ENCODE peak calls at places on chromosomes 16 and 17, in ten cellular contexts. V, R, M, F, Q, U, I, E, D and P are unnamed samples.

GRCh38 chr17:4477286-4477791 is 21.3 kb upstream of the SPNS2 start:
- DNase-seq in V (no peak), R (no peak), M (no peak), F (no peak), Q (no peak), U (peak), I (no peak), E (no peak), D (no peak), P (no peak)

GRCh38 chr16:85238233-85238647 is 126.0 kb upstream of the CIBAR2 start:
- DNase-seq in V (peak), R (peak), M (peak), F (no peak), Q (no peak), U (peak), I (no peak), E (peak), D (peak), P (peak)

GRCh38 chr17:44794699-44795413 is 35.2 kb downstream of the GJC1 start:
- DNase-seq in V (peak), R (peak), M (no peak), F (peak), Q (peak), U (peak), I (no peak), E (no peak), D (no peak), P (no peak)

GRCh38 chr17:6640536-6641373 is at the start of the genes KIAA0753 and TXNDC17:
- DNase-seq in V (peak), R (peak), M (peak), F (peak), Q (peak), U (peak), I (peak), E (peak), D (peak), P (peak)

GRCh38 chr17:79789943-79790804 is 6.7 kb downstream of the CBX8 start:
- DNase-seq in V (peak), R (no peak), M (peak), F (no peak), Q (no peak), U (no peak), I (no peak), E (no peak), D (peak), P (no peak)

GRCh38 chr16:11848842-11849241 is 2.5 kb downstream of the RSL1D1 start:
- DNase-seq in V (no peak), R (no peak), M (no peak), F (no peak), Q (no peak), U (peak), I (no peak), E (no peak), D (no peak), P (no peak)

GRCh38 chr17:39563476-39563875 is 44.2 kb downstream of the NEUROD2 start:
- DNase-seq in V (no peak), R (peak), M (peak), F (no peak), Q (no peak), U (no peak), I (no peak), E (peak), D (no peak), P (no peak)

GRCh38 chr16:12340151-12340733 is 363.7 kb downstream of the SNX29 start:
- DNase-seq in V (no peak), R (peak), M (peak), F (no peak), Q (no peak), U (peak), I (no peak), E (no peak), D (no peak), P (no peak)

GRCh38 chr16:72312862-72313261 is 140.9 kb upstream of the PMFBP1 start:
- DNase-seq in V (no peak), R (peak), M (no peak), F (no peak), Q (no peak), U (peak), I (no peak), E (no peak), D (no peak), P (no peak)

GRCh38 chr16:1647904-1648303 is 30.2 kb upstream of the JPT2 start:
- DNase-seq in V (no peak), R (no peak), M (no peak), F (no peak), Q (no peak), U (no peak), I (no peak), E (no peak), D (no peak), P (no peak)

GRCh38 chr16:13875614-13876284 is 44.2 kb upstream of the ERCC4 start:
- DNase-seq in V (no peak), R (no peak), M (no peak), F (no peak), Q (no peak), U (no peak), I (no peak), E (no peak), D (no peak), P (no peak)

GRCh38 chr16:67244387-67245188 is 2.7 kb downstream of the FHOD1 start:
- DNase-seq in V (peak), R (peak), M (peak), F (no peak), Q (peak), U (peak), I (peak), E (no peak), D (peak), P (peak)

GRCh38 chr17:4796550-4796915 is 569 bp downstream of the PSMB6 start:
- DNase-seq in V (no peak), R (peak), M (peak), F (no peak), Q (peak), U (peak), I (no peak), E (no peak), D (no peak), P (no peak)

GRCh38 chr16:67013238-67013822 is 15.6 kb upstream of the CBFB start:
- DNase-seq in V (no peak), R (no peak), M (no peak), F (no peak), Q (no peak), U (no peak), I (no peak), E (no peak), D (peak), P (no peak)

GRCh38 chr16:80680046-80680445 is 124.4 kb downstream of the CDYL2 start:
- DNase-seq in V (no peak), R (no peak), M (no peak), F (no peak), Q (no peak), U (no peak), I (no peak), E (no peak), D (no peak), P (no peak)

GRCh38 chr17:49201481-49201927 is 8.9 kb downstream of the GNGT2 start:
- DNase-seq in V (no peak), R (peak), M (no peak), F (no peak), Q (no peak), U (peak), I (no peak), E (no peak), D (no peak), P (no peak)

GRCh38 chr17:39742856-39743436 is 5.2 kb downstream of the GRB7 start:
- DNase-seq in V (no peak), R (no peak), M (no peak), F (no peak), Q (no peak), U (no peak), I (no peak), E (no peak), D (peak), P (no peak)

GRCh38 chr16:87725596-87726235 is 40.1 kb downstream of the KLHDC4 start:
- DNase-seq in V (no peak), R (peak), M (peak), F (no peak), Q (no peak), U (peak), I (no peak), E (peak), D (no peak), P (no peak)

GRCh38 chr16:12901204-12901596 is 198 bp upstream of the SHISA9 start:
- DNase-seq in V (no peak), R (peak), M (peak), F (no peak), Q (no peak), U (no peak), I (no peak), E (no peak), D (no peak), P (no peak)

GRCh38 chr17:5391678-5392077 is 27.8 kb downstream of the NUP88 start:
- DNase-seq in V (no peak), R (no peak), M (no peak), F (no peak), Q (no peak), U (peak), I (no peak), E (no peak), D (no peak), P (no peak)

GRCh38 chr17:69560987-69561441 is 146.5 kb downstream of the MAP2K6 start:
- DNase-seq in V (no peak), R (no peak), M (peak), F (no peak), Q (no peak), U (peak), I (no peak), E (no peak), D (no peak), P (no peak)

GRCh38 chr17:80829166-80829813 is 162.4 kb upstream of the CHMP6 start:
- DNase-seq in V (no peak), R (no peak), M (no peak), F (no peak), Q (no peak), U (no peak), I (no peak), E (no peak), D (peak), P (no peak)

GRCh38 chr16:16083421-16084156 is 134.2 kb downstream of the ABCC1 start:
- DNase-seq in V (no peak), R (peak), M (no peak), F (no peak), Q (peak), U (peak), I (no peak), E (no peak), D (no peak), P (no peak)

GRCh38 chr17:7043544-7044268 is at the start of gene SLC16A11:
- DNase-seq in V (peak), R (peak), M (peak), F (no peak), Q (no peak), U (no peak), I (no peak), E (no peak), D (peak), P (peak)

GRCh38 chr17:888998-889401 is 90.6 kb downstream of the NXN start:
- DNase-seq in V (no peak), R (no peak), M (no peak), F (no peak), Q (no peak), U (no peak), I (no peak), E (no peak), D (no peak), P (no peak)

GRCh38 chr17:61490540-61490975 is 38.3 kb downstream of the TBX4 start:
- DNase-seq in V (no peak), R (peak), M (no peak), F (no peak), Q (peak), U (peak), I (no peak), E (no peak), D (no peak), P (no peak)

GRCh38 chr16:83247767-83248372 is 559.9 kb upstream of the HSBP1 start:
- DNase-seq in V (no peak), R (no peak), M (no peak), F (no peak), Q (no peak), U (no peak), I (peak), E (no peak), D (no peak), P (no peak)

GRCh38 chr16:23496826-23497542 is 13.3 kb downstream of the GGA2 start:
- DNase-seq in V (no peak), R (no peak), M (peak), F (no peak), Q (peak), U (peak), I (no peak), E (no peak), D (no peak), P (no peak)